ENCODE peak calls at places on chromosomes 12 and 14, in five cellular contexts. K is astrocyte of the cerebellum, M is endothelial cell, P is left ventricle myocardium inferior, Y is Peyer's patch. V is an unnamed sample.

GRCh38 chr14:58923751-58924405 is 264.6 kb upstream of the DAAM1 start:
- DNase-seq in P (no peak), M (no peak), K (no peak), Y (no peak), V (no peak)

GRCh38 chr12:2586159-2587035 is 208.4 kb upstream of the FKBP4 start:
- DNase-seq in P (no peak), Y (no peak), M (no peak), K (no peak), V (no peak)

GRCh38 chr12:31922341-31923062 is 36.7 kb upstream of the RESF1 start:
- DNase-seq in M (no peak), K (no peak), P (no peak), Y (no peak), V (no peak)

GRCh38 chr12:72288911-72289310 is 16.7 kb downstream of the TRHDE start:
- DNase-seq in M (no peak), K (no peak), P (no peak), Y (no peak), V (no peak)

GRCh38 chr14:81303258-81303935 is 82.6 kb upstream of the GTF2A1 start:
- DNase-seq in Y (no peak), M (no peak), K (no peak), P (no peak), V (peak)

GRCh38 chr12:54603872-54604271 is 15.4 kb upstream of the PPP1R1A start:
- DNase-seq in Y (no peak), M (no peak), P (no peak), K (no peak), V (no peak)

GRCh38 chr12:113800201-113800600 is 165.9 kb downstream of the RBM19 start:
- DNase-seq in K (no peak), P (no peak), Y (no peak), M (no peak), V (no peak)

GRCh38 chr12:13165578-13166120 is 30.9 kb upstream of the EMP1 start:
- DNase-seq in M (no peak), Y (peak), K (no peak), P (peak), V (no peak)

GRCh38 chr12:47165934-47166333 is 86.2 kb upstream of the AMIGO2 start:
- DNase-seq in Y (no peak), P (no peak), M (no peak), K (no peak), V (no peak)

GRCh38 chr12:47160296-47161244 is 80.8 kb upstream of the AMIGO2 start:
- DNase-seq in K (no peak), M (no peak), P (no peak), Y (no peak), V (no peak)

GRCh38 chr12:47164116-47164515 is 84.4 kb upstream of the AMIGO2 start:
- DNase-seq in P (no peak), Y (no peak), K (no peak), M (no peak), V (no peak)

GRCh38 chr12:47166365-47166764 is 86.6 kb upstream of the AMIGO2 start:
- DNase-seq in Y (no peak), M (no peak), P (no peak), K (no peak), V (no peak)

DNA sequence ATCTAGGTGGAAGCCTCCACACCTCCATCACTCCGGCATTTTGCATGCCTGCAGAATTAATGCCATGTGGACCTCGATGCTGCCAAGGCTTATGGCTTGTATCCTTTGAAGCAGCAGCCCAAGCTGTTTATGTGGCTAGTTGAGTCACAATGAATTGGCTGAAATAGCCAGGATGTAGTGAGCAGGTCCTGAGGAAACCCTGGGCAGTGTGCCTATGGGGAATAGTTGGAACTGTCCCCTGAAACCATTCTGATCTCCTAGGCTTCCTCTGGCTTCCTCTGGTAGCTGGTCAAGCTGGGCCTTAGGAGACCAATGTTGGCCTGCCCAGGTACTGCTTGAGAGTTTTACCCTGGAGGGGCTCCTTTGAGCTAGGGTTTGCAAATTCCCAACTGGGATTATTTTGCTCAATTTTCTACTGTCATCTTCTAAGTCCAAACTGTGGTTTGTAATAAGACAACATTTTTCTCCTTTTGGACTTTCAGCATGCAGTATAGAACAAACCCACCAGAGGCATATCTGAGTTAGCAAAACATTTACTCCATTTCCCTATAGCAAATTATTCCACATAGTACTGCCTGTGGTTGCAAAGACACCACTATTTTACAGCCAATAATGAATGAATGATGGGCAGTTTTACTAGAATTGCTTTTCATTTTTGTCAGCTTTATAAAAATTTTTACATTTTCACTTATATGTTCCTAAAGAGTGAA is 85.1 kb upstream of the AMIGO2 start:
- DNase-seq in K (peak), P (no peak), Y (no peak), M (no peak), V (no peak)
- TF ChIP-seq CTCF in K (no peak), P (no peak), Y (peak), M (no peak), V (no peak)

DNA sequence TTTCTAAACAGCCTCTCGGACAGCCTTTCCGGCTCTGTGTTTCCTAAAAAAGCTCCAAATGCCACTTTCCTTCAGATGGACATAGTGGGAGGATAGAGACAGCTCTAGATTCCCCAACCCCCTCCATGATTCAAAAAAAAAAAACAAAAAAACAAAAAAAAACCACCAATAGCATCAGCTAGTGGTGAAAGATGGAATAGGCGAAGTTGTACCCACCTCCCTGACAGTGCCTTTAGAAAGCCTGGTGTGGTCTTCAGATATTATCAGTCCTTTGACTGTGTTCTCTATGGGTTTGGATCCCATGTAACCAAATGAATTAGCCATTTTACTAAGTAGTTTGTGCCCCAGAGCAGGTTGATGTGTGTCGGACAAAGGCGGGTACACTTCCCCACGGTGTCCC is 94.1 kb downstream of the PHETA1 start:
- DNase-seq in Y (no peak), P (no peak), K (no peak), M (no peak), V (no peak)
- TF ChIP-seq CTCF in Y (no peak), P (peak), K (peak), M (peak), V (peak)

GRCh38 chr12:71220295-71220694 is 62.5 kb upstream of the TSPAN8 start:
- DNase-seq in P (no peak), M (no peak), Y (no peak), K (no peak), V (no peak)

GRCh38 chr12:71214511-71215285 is 56.9 kb upstream of the TSPAN8 start:
- DNase-seq in M (no peak), P (no peak), Y (no peak), K (no peak), V (no peak)

GRCh38 chr12:71219224-71219623 is 61.4 kb upstream of the TSPAN8 start:
- DNase-seq in P (no peak), Y (no peak), K (no peak), M (no peak), V (no peak)

GRCh38 chr12:71216725-71217579 is 59.2 kb upstream of the TSPAN8 start:
- DNase-seq in P (no peak), Y (no peak), K (no peak), M (peak), V (no peak)
- TF ChIP-seq CTCF in P (peak), Y (no peak), K (no peak), M (peak), V (peak)

GRCh38 chr12:120317258-120318105 is 10.1 kb downstream of the PLA2G1B start:
- DNase-seq in P (peak), M (peak), Y (peak), K (peak), V (peak)

GRCh38 chr12:120316798-120317257 is 10.8 kb downstream of the PLA2G1B start:
- DNase-seq in P (no peak), Y (no peak), M (no peak), K (no peak), V (no peak)

DNA sequence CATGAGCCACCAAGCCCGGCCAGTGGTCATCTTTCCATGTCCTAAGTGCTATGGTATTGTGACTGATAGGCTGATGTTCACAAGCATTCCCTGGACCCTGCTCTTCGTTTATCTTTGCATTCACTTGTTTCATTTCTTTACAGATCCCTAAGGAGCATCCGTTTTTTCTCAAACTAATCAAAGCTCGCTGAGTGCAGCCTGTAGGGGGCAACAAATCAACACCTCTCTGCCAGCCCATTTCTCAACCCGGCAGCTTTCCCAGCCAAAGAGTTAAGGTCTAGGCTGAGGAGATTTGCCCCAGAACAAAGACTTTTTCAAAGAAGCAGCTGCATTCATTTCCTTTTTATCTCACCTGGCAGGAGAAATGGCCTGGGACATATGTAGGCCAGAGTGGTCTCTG is 12.1 kb downstream of the SIRT4 start:
- DNase-seq in Y (no peak), K (no peak), M (peak), P (no peak), V (no peak)
- TF ChIP-seq CTCF in Y (no peak), K (no peak), M (peak), P (no peak), V (peak)

DNA sequence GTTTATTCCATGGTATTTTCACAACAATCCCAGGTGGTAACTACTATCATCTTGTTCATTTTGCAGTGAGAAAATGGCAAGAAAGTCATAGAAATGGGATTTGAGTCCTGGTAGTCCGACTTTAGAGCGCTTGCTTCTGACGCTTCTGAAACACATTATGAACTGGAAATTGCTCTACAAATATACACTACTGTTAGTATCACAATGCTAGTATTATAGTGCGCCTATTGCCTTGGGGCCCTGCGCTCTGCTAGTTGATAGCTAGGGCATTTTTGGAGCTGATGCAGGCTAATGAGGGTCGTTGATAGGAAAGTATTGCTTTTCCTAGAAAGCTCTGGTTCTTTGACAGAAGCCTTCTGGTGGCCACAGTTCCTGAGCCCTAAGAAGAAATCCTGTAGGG is 61.0 kb downstream of the ETV6 start:
- DNase-seq in M (no peak), Y (no peak), K (no peak), P (no peak), V (no peak)
- TF ChIP-seq CTCF in M (no peak), Y (no peak), K (no peak), P (no peak), V (no peak)

DNA sequence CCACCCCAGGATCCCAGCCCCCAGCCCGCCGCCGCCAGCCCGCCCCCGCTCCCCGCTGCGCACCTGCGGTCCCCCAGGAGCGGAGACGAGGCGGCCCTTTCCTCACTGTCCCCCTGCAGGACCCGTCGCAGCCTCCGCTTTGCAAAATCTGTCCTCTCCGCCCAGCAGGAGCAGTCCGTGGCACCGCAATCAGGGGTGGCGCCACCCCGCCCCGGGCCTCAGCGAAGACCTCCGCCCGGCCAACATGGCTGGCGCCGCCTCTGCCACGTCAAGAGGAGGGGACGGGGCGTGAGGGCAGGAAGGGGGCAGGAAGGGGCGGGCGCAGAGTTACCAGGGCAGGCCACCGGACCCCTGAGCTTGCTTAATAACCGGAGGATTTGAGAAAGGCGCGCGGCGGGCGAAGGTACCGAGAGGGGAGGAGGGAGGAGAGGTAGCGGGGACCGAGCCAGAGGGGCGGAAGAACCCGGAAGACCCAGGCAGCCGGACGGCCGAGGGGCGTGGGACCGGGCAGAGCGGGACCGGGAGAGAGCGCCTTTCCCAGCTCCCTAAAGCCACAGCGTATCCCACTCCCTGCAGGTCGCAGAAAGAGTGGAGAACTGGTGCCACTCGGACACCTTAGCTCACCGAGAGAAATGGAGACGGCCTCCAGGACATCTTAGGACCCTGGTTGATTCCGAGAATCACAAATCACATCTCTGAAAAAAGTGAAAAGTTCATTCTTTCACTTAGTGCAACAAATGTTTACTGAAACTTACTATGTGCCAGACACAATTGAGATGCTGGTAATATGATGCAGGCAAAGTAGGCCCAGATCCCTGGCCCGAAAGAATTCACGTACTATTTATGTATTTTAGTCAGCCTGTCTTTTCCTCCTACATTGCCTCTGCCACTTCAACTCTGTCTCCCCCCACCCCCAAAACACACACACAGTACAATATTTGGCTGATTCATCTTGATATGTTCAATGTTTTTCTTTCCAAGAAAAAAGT is at the start of gene SEC23A:
- DNase-seq in P (peak), K (peak), Y (peak), M (peak), V (peak)
- TF ChIP-seq CTCF in P (no peak), K (no peak), Y (no peak), M (no peak), V (peak)

GRCh38 chr12:120498870-120499515 is 3.1 kb downstream of the DYNLL1 start:
- DNase-seq in P (no peak), Y (no peak), M (no peak), K (no peak), V (no peak)

GRCh38 chr12:120495723-120496352 is at the start of gene DYNLL1:
- DNase-seq in K (peak), Y (peak), P (peak), M (peak), V (peak)

GRCh38 chr12:120497524-120498150 is 1.7 kb downstream of the DYNLL1 start:
- DNase-seq in K (no peak), M (no peak), Y (no peak), P (no peak), V (no peak)

GRCh38 chr12:120495189-120495722 is 657 bp upstream of the DYNLL1 start:
- DNase-seq in Y (no peak), K (no peak), P (no peak), M (no peak), V (no peak)

GRCh38 chr12:120496353-120497340 is 734 bp downstream of the DYNLL1 start:
- DNase-seq in Y (peak), K (no peak), M (peak), P (peak), V (peak)
- TF ChIP-seq CTCF in Y (no peak), K (no peak), M (no peak), P (no peak), V (peak)

GRCh38 chr12:26434299-26434915 is 239.0 kb downstream of the SSPN start:
- DNase-seq in P (no peak), Y (peak), M (peak), K (peak), V (no peak)
- TF ChIP-seq CTCF in P (peak), Y (peak), M (peak), K (peak), V (peak)

DNA sequence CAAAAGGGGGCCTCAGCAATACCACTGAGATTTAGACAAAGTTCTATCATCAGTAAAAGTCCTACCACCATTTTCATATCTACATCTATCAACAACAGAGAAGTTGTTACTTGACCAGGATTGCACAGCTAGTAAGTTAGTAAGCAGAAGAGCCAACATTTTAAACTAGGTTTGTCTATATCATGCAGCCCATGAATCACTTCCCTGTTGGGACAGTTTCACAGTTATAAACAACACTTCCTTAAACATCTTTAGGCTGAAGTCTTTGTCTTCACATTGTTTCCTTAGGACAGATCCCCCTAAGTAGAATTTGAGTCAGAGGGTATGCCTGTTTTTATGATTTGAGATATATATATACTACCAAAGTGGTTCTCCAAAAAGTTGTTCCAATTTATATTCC is 68.5 kb downstream of the DAO start:
- DNase-seq in K (no peak), M (no peak), P (no peak), Y (no peak), V (no peak)
- TF ChIP-seq CTCF in K (no peak), M (no peak), P (no peak), Y (no peak), V (no peak)

V was measured in GM06990.